ENCODE peak calls at places on chromosomes 6 and 20, in seven cellular contexts. One of them, this sample, is unnamed.

GRCh38 chr6:121652726-121653623 is 217.5 kb downstream of the GJA1 start:
- DNase-seq in lower lobe of right lung: no peak
- DNase-seq in mammary epithelial cell: peak
- DNase-seq in Peyer's patch: no peak
- DNase-seq in H9: no peak
- DNase-seq in natural killer cell: no peak
- DNase-seq in AG04450: peak
- DNase-seq in this sample: no peak

GRCh38 chr6:68704485-68704884 is 69.4 kb downstream of the ADGRB3 start:
- DNase-seq in lower lobe of right lung: no peak
- DNase-seq in mammary epithelial cell: no peak
- DNase-seq in Peyer's patch: no peak
- DNase-seq in H9: no peak
- DNase-seq in natural killer cell: no peak
- DNase-seq in AG04450: no peak
- DNase-seq in this sample: no peak

GRCh38 chr6:18047406-18047805 is 60.0 kb upstream of the KIF13A start:
- DNase-seq in lower lobe of right lung: no peak
- DNase-seq in mammary epithelial cell: peak
- DNase-seq in Peyer's patch: no peak
- DNase-seq in H9: no peak
- DNase-seq in natural killer cell: no peak
- DNase-seq in AG04450: peak
- DNase-seq in this sample: no peak

GRCh38 chr6:14121936-14122344 is 4.4 kb downstream of the CD83 start:
- DNase-seq in lower lobe of right lung: peak
- DNase-seq in mammary epithelial cell: no peak
- DNase-seq in Peyer's patch: peak
- DNase-seq in H9: no peak
- DNase-seq in natural killer cell: no peak
- DNase-seq in AG04450: no peak
- DNase-seq in this sample: no peak

GRCh38 chr6:147654103-147654845 is 145.8 kb downstream of the SAMD5 start:
- DNase-seq in lower lobe of right lung: no peak
- DNase-seq in mammary epithelial cell: no peak
- DNase-seq in Peyer's patch: no peak
- DNase-seq in H9: no peak
- DNase-seq in natural killer cell: no peak
- DNase-seq in AG04450: no peak
- DNase-seq in this sample: no peak

GRCh38 chr6:17957488-17957887 is 29.9 kb downstream of the KIF13A start:
- DNase-seq in lower lobe of right lung: no peak
- DNase-seq in mammary epithelial cell: peak
- DNase-seq in Peyer's patch: no peak
- DNase-seq in H9: no peak
- DNase-seq in natural killer cell: peak
- DNase-seq in AG04450: no peak
- DNase-seq in this sample: no peak

GRCh38 chr20:1377341-1377871 is 15.4 kb downstream of the FKBP1A start:
- DNase-seq in lower lobe of right lung: no peak
- DNase-seq in mammary epithelial cell: peak
- DNase-seq in Peyer's patch: no peak
- DNase-seq in H9: no peak
- DNase-seq in natural killer cell: no peak
- DNase-seq in AG04450: no peak
- DNase-seq in this sample: no peak

GRCh38 chr6:84549912-84550311 is 214.5 kb downstream of the TBX18 start:
- DNase-seq in lower lobe of right lung: no peak
- DNase-seq in mammary epithelial cell: no peak
- DNase-seq in Peyer's patch: no peak
- DNase-seq in H9: peak
- DNase-seq in natural killer cell: no peak
- DNase-seq in AG04450: no peak
- DNase-seq in this sample: no peak

GRCh38 chr6:52994789-52995078 is 350 bp downstream of the GSTA4 start:
- DNase-seq in lower lobe of right lung: peak
- DNase-seq in mammary epithelial cell: no peak
- DNase-seq in Peyer's patch: peak
- DNase-seq in H9: no peak
- DNase-seq in natural killer cell: no peak
- DNase-seq in AG04450: no peak
- DNase-seq in this sample: peak

GRCh38 chr6:3961581-3962225 is 112.5 kb downstream of the FAM50B start:
- DNase-seq in lower lobe of right lung: no peak
- DNase-seq in mammary epithelial cell: no peak
- DNase-seq in Peyer's patch: no peak
- DNase-seq in H9: no peak
- DNase-seq in natural killer cell: no peak
- DNase-seq in AG04450: no peak
- DNase-seq in this sample: no peak

GRCh38 chr6:3009930-3010329 is 10.2 kb downstream of the NQO2 start:
- DNase-seq in lower lobe of right lung: no peak
- DNase-seq in mammary epithelial cell: no peak
- DNase-seq in Peyer's patch: peak
- DNase-seq in H9: no peak
- DNase-seq in natural killer cell: no peak
- DNase-seq in AG04450: no peak
- DNase-seq in this sample: no peak

GRCh38 chr6:132937466-132937906 is 123.1 kb downstream of the RPS12 start:
- DNase-seq in lower lobe of right lung: no peak
- DNase-seq in mammary epithelial cell: peak
- DNase-seq in Peyer's patch: no peak
- DNase-seq in H9: peak
- DNase-seq in natural killer cell: no peak
- DNase-seq in AG04450: no peak
- DNase-seq in this sample: peak

GRCh38 chr6:87336367-87336766 is 7.3 kb upstream of the GJB7 start:
- DNase-seq in lower lobe of right lung: no peak
- DNase-seq in mammary epithelial cell: no peak
- DNase-seq in Peyer's patch: no peak
- DNase-seq in H9: no peak
- DNase-seq in natural killer cell: no peak
- DNase-seq in AG04450: no peak
- DNase-seq in this sample: no peak

GRCh38 chr6:16623733-16624132 is 137.5 kb downstream of the ATXN1 start:
- DNase-seq in lower lobe of right lung: no peak
- DNase-seq in mammary epithelial cell: no peak
- DNase-seq in Peyer's patch: no peak
- DNase-seq in H9: no peak
- DNase-seq in natural killer cell: no peak
- DNase-seq in AG04450: no peak
- DNase-seq in this sample: no peak

GRCh38 chr20:35166242-35166830 is 5.5 kb upstream of the PROCR start:
- DNase-seq in lower lobe of right lung: peak
- DNase-seq in mammary epithelial cell: no peak
- DNase-seq in Peyer's patch: no peak
- DNase-seq in H9: no peak
- DNase-seq in natural killer cell: no peak
- DNase-seq in AG04450: no peak
- DNase-seq in this sample: no peak

GRCh38 chr6:36545767-36546663 is 1.3 kb downstream of the STK38 start:
- DNase-seq in lower lobe of right lung: no peak
- DNase-seq in mammary epithelial cell: peak
- DNase-seq in Peyer's patch: peak
- DNase-seq in H9: no peak
- DNase-seq in natural killer cell: no peak
- DNase-seq in AG04450: no peak
- DNase-seq in this sample: no peak

GRCh38 chr6:99064769-99065168 is 117.0 kb upstream of the FBXL4 start:
- DNase-seq in lower lobe of right lung: no peak
- DNase-seq in mammary epithelial cell: no peak
- DNase-seq in Peyer's patch: no peak
- DNase-seq in H9: no peak
- DNase-seq in natural killer cell: no peak
- DNase-seq in AG04450: no peak
- DNase-seq in this sample: no peak

GRCh38 chr6:111872521-111873177 is 603 bp downstream of the FYN start:
- DNase-seq in lower lobe of right lung: peak
- DNase-seq in mammary epithelial cell: no peak
- DNase-seq in Peyer's patch: peak
- DNase-seq in H9: peak
- DNase-seq in natural killer cell: peak
- DNase-seq in AG04450: no peak
- DNase-seq in this sample: peak

GRCh38 chr6:133741375-133741861 is 147.5 kb upstream of the TCF21 start:
- DNase-seq in lower lobe of right lung: no peak
- DNase-seq in mammary epithelial cell: no peak
- DNase-seq in Peyer's patch: no peak
- DNase-seq in H9: no peak
- DNase-seq in natural killer cell: no peak
- DNase-seq in AG04450: no peak
- DNase-seq in this sample: peak

GRCh38 chr20:61516398-61517208 is 264.5 kb downstream of the CDH4 start:
- DNase-seq in lower lobe of right lung: no peak
- DNase-seq in mammary epithelial cell: no peak
- DNase-seq in Peyer's patch: no peak
- DNase-seq in H9: no peak
- DNase-seq in natural killer cell: no peak
- DNase-seq in AG04450: no peak
- DNase-seq in this sample: no peak

GRCh38 chr6:46637145-46637544 is 15.5 kb downstream of the CYP39A1 start:
- DNase-seq in lower lobe of right lung: no peak
- DNase-seq in mammary epithelial cell: peak
- DNase-seq in Peyer's patch: no peak
- DNase-seq in H9: no peak
- DNase-seq in natural killer cell: no peak
- DNase-seq in AG04450: no peak
- DNase-seq in this sample: no peak

GRCh38 chr6:32244270-32244669 is 20.4 kb upstream of the NOTCH4 start:
- DNase-seq in lower lobe of right lung: no peak
- DNase-seq in mammary epithelial cell: no peak
- DNase-seq in Peyer's patch: no peak
- DNase-seq in H9: no peak
- DNase-seq in natural killer cell: no peak
- DNase-seq in AG04450: no peak
- DNase-seq in this sample: no peak

GRCh38 chr6:13303668-13304017 is 24.7 kb downstream of the TBC1D7 start:
- DNase-seq in lower lobe of right lung: peak
- DNase-seq in mammary epithelial cell: no peak
- DNase-seq in Peyer's patch: peak
- DNase-seq in H9: no peak
- DNase-seq in natural killer cell: no peak
- DNase-seq in AG04450: peak
- DNase-seq in this sample: no peak

GRCh38 chr6:142377112-142377848 is 75.5 kb downstream of the ADGRG6 start:
- DNase-seq in lower lobe of right lung: no peak
- DNase-seq in mammary epithelial cell: peak
- DNase-seq in Peyer's patch: no peak
- DNase-seq in H9: peak
- DNase-seq in natural killer cell: no peak
- DNase-seq in AG04450: no peak
- DNase-seq in this sample: peak

GRCh38 chr6:25960689-25961088 is 1.9 kb upstream of the TRIM38 start:
- DNase-seq in lower lobe of right lung: no peak
- DNase-seq in mammary epithelial cell: no peak
- DNase-seq in Peyer's patch: no peak
- DNase-seq in H9: no peak
- DNase-seq in natural killer cell: no peak
- DNase-seq in AG04450: no peak
- DNase-seq in this sample: no peak

GRCh38 chr6:151391471-151392428 is at the start of gene ZBTB2:
- DNase-seq in lower lobe of right lung: peak
- DNase-seq in mammary epithelial cell: peak
- DNase-seq in Peyer's patch: peak
- DNase-seq in H9: peak
- DNase-seq in natural killer cell: peak
- DNase-seq in AG04450: peak
- DNase-seq in this sample: peak

GRCh38 chr20:63087236-63087871 is 80.6 kb upstream of the BHLHE23 start:
- DNase-seq in lower lobe of right lung: peak
- DNase-seq in mammary epithelial cell: no peak
- DNase-seq in Peyer's patch: no peak
- DNase-seq in H9: peak
- DNase-seq in natural killer cell: no peak
- DNase-seq in AG04450: no peak
- DNase-seq in this sample: no peak

GRCh38 chr6:44800171-44800671 is 412.7 kb downstream of the CDC5L start:
- DNase-seq in lower lobe of right lung: no peak
- DNase-seq in mammary epithelial cell: peak
- DNase-seq in Peyer's patch: no peak
- DNase-seq in H9: no peak
- DNase-seq in natural killer cell: no peak
- DNase-seq in AG04450: no peak
- DNase-seq in this sample: no peak
- TF ChIP-seq CTCF in lower lobe of right lung: no peak
- TF ChIP-seq CTCF in mammary epithelial cell: no peak
- TF ChIP-seq CTCF in Peyer's patch: no peak
- TF ChIP-seq CTCF in H9: no peak
- TF ChIP-seq CTCF in natural killer cell: no peak
- TF ChIP-seq CTCF in AG04450: no peak
- TF ChIP-seq CTCF in this sample: no peak

DNA sequence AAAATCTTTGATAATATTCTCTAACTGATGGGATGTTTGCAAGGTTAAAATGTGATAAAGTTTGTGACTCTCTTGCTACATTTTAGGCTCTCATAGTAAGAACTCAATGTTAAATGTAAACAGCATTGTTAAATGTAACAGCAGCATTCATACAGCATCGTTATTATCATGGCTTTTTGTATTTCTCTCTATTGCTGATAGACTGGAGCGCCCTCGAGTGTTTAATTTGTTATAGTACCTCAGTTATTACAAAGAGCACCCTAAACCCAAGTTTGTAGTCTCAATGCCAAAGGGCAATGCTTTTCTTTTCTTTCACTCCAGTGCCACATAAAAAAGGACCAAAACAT is 14.9 kb upstream of the TTPAL start:
- DNase-seq in lower lobe of right lung: no peak
- DNase-seq in mammary epithelial cell: peak
- DNase-seq in Peyer's patch: no peak
- DNase-seq in H9: no peak
- DNase-seq in natural killer cell: no peak
- DNase-seq in AG04450: no peak
- DNase-seq in this sample: no peak
- TF ChIP-seq CTCF in lower lobe of right lung: peak
- TF ChIP-seq CTCF in mammary epithelial cell: peak
- TF ChIP-seq CTCF in Peyer's patch: peak
- TF ChIP-seq CTCF in H9: peak
- TF ChIP-seq CTCF in natural killer cell: peak
- TF ChIP-seq CTCF in AG04450: peak
- TF ChIP-seq CTCF in this sample: no peak

GRCh38 chr20:50152394-50153152 is 950 bp downstream of the PEDS1 start:
- DNase-seq in lower lobe of right lung: no peak
- DNase-seq in mammary epithelial cell: peak
- DNase-seq in Peyer's patch: no peak
- DNase-seq in H9: no peak
- DNase-seq in natural killer cell: no peak
- DNase-seq in AG04450: no peak
- DNase-seq in this sample: no peak
- TF ChIP-seq CTCF in lower lobe of right lung: peak
- TF ChIP-seq CTCF in mammary epithelial cell: peak
- TF ChIP-seq CTCF in Peyer's patch: no peak
- TF ChIP-seq CTCF in H9: peak
- TF ChIP-seq CTCF in natural killer cell: no peak
- TF ChIP-seq CTCF in AG04450: no peak
- TF ChIP-seq CTCF in this sample: no peak

DNA sequence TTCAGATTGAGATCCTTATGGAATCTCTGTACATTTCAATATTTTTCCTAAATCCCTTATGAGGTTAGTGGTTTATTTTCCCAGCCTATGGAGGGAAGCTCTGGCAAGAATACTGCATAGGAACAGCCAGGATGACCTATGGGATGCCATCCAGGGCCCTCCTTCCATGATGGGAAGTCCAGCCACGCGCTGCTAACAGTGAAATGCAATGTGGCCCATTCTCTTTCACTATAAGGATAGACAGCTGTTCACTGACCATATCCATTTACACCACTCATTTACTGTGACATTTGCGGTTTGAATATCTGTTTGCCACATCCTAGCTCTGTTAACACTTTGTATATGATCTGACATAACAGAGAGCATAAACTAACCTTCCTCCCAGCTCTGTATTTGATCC is 471.7 kb downstream of the CBLN4 start:
- DNase-seq in lower lobe of right lung: no peak
- DNase-seq in mammary epithelial cell: no peak
- DNase-seq in Peyer's patch: no peak
- DNase-seq in H9: no peak
- DNase-seq in natural killer cell: no peak
- DNase-seq in AG04450: no peak
- DNase-seq in this sample: no peak
- TF ChIP-seq CTCF in lower lobe of right lung: no peak
- TF ChIP-seq CTCF in mammary epithelial cell: no peak
- TF ChIP-seq CTCF in Peyer's patch: no peak
- TF ChIP-seq CTCF in H9: no peak
- TF ChIP-seq CTCF in natural killer cell: no peak
- TF ChIP-seq CTCF in AG04450: no peak
- TF ChIP-seq CTCF in this sample: no peak

This sample was measured in glutamatergic neuron.